ENCODE peak calls at places on chromosomes 5 and 9, in four cellular contexts. W, M, E and X are unnamed samples.

GRCh38 chr5:143350790-143351603 is 52.5 kb downstream of the NR3C1 start:
- DNase-seq in E (no peak), M (peak; percentile 40), W (no peak), X (no peak)

GRCh38 chr9:124423591-124423990 is 8.3 kb upstream of the PSMB7 start:
- DNase-seq in M (no peak), E (no peak), W (no peak), X (no peak)

GRCh38 chr5:132674671-132675506 is 1.1 kb downstream of the IL4 start:
- DNase-seq in W (no peak), M (peak; percentile 78), E (no peak), X (no peak)

GRCh38 chr5:146002491-146002890 is 66.1 kb downstream of the SH3RF2 start:
- DNase-seq in E (no peak), W (no peak), M (no peak), X (peak; percentile 17)

GRCh38 chr9:134045841-134046544 is 20.7 kb downstream of the BRD3OS start:
- DNase-seq in E (no peak), M (no peak), W (no peak), X (no peak)

GRCh38 chr9:17799383-17799782 is 220.5 kb downstream of the SH3GL2 start:
- DNase-seq in W (no peak), E (no peak), M (no peak), X (no peak)

GRCh38 chr5:122112733-122113558 is 16.4 kb upstream of the ZNF474 start:
- DNase-seq in M (no peak), W (peak; percentile 1), E (no peak), X (no peak)

GRCh38 chr9:125649826-125650225 is 57.2 kb downstream of the MAPKAP1 start:
- DNase-seq in E (no peak), W (no peak), M (no peak), X (no peak)

GRCh38 chr5:37495668-37496067 is 116.5 kb downstream of the WDR70 start:
- DNase-seq in M (no peak), E (no peak), W (no peak), X (no peak)

GRCh38 chr5:6820851-6821479 is 107.7 kb downstream of the TENT4A start:
- DNase-seq in M (no peak), E (peak; percentile 81), W (no peak), X (peak; percentile 90)

GRCh38 chr5:74266836-74267235 is 373.7 kb downstream of the ENC1 start:
- DNase-seq in E (no peak), M (no peak), W (no peak), X (peak; percentile 89)

GRCh38 chr9:130518943-130519772 is 60.2 kb upstream of the FUBP3 start:
- DNase-seq in M (no peak), E (no peak), W (no peak), X (no peak)

GRCh38 chr5:100901851-100902341 is 1.2 kb downstream of the ST8SIA4 start:
- DNase-seq in M (peak; percentile 43), E (no peak), W (peak; percentile 13), X (no peak)

GRCh38 chr9:91190062-91190461 is 171.7 kb downstream of the AUH start:
- DNase-seq in M (no peak), E (no peak), W (no peak), X (no peak)

GRCh38 chr9:129140397-129141065 is 29.3 kb downstream of the PTPA start:
- DNase-seq in E (peak; percentile 31), M (peak; percentile 30), W (no peak), X (peak; percentile 60)